ENCODE peak calls at places on chromosomes 6 and 20, in seven cellular contexts. One of them, this sample, is unnamed.

GRCh38 chr6:8131265-8131897 is 29.0 kb upstream of the EEF1E1 start:
- DNase-seq in breast epithelium: no peak
- DNase-seq in A549: peak
- DNase-seq in heart left ventricle: no peak
- DNase-seq in spleen: no peak
- DNase-seq in suprapubic skin: no peak
- DNase-seq in NB4: peak
- DNase-seq in this sample: no peak

GRCh38 chr6:142819603-142820335 is 125.2 kb downstream of the HIVEP2 start:
- DNase-seq in breast epithelium: no peak
- DNase-seq in heart left ventricle: no peak
- DNase-seq in NB4: peak
- DNase-seq in suprapubic skin: no peak
- DNase-seq in spleen: no peak
- DNase-seq in A549: no peak
- DNase-seq in this sample: no peak

GRCh38 chr20:11457476-11457875 is 460.2 kb upstream of the BTBD3 start:
- DNase-seq in NB4: no peak
- DNase-seq in breast epithelium: no peak
- DNase-seq in spleen: no peak
- DNase-seq in A549: no peak
- DNase-seq in heart left ventricle: no peak
- DNase-seq in suprapubic skin: no peak
- DNase-seq in this sample: no peak

GRCh38 chr6:31125162-31125561 is 4.9 kb upstream of the CDSN start:
- DNase-seq in A549: no peak
- DNase-seq in heart left ventricle: peak
- DNase-seq in suprapubic skin: no peak
- DNase-seq in spleen: no peak
- DNase-seq in breast epithelium: peak
- DNase-seq in NB4: no peak
- DNase-seq in this sample: no peak

GRCh38 chr6:1497593-1498105 is 108.3 kb downstream of the FOXF2 start:
- DNase-seq in spleen: no peak
- DNase-seq in A549: no peak
- DNase-seq in NB4: no peak
- DNase-seq in breast epithelium: no peak
- DNase-seq in heart left ventricle: no peak
- DNase-seq in suprapubic skin: no peak
- DNase-seq in this sample: no peak

GRCh38 chr6:142735182-142735581 is 209.8 kb downstream of the HIVEP2 start:
- DNase-seq in NB4: no peak
- DNase-seq in breast epithelium: no peak
- DNase-seq in A549: no peak
- DNase-seq in spleen: no peak
- DNase-seq in suprapubic skin: no peak
- DNase-seq in heart left ventricle: no peak
- DNase-seq in this sample: no peak

GRCh38 chr6:168584251-168584650 is 143.3 kb downstream of the SMOC2 start:
- DNase-seq in suprapubic skin: no peak
- DNase-seq in A549: no peak
- DNase-seq in breast epithelium: no peak
- DNase-seq in spleen: no peak
- DNase-seq in NB4: no peak
- DNase-seq in heart left ventricle: no peak
- DNase-seq in this sample: no peak

GRCh38 chr6:35360349-35361138 is 18.2 kb downstream of the PPARD start:
- DNase-seq in heart left ventricle: peak
- DNase-seq in breast epithelium: no peak
- DNase-seq in NB4: no peak
- DNase-seq in A549: peak
- DNase-seq in suprapubic skin: peak
- DNase-seq in spleen: no peak
- DNase-seq in this sample: no peak

GRCh38 chr20:36314734-36315544 is 8.8 kb downstream of the DLGAP4 start:
- DNase-seq in suprapubic skin: peak
- DNase-seq in NB4: peak
- DNase-seq in breast epithelium: peak
- DNase-seq in heart left ventricle: no peak
- DNase-seq in spleen: peak
- DNase-seq in A549: peak
- DNase-seq in this sample: no peak

GRCh38 chr6:46376562-46376969 is 114.7 kb downstream of the RCAN2 start:
- DNase-seq in suprapubic skin: no peak
- DNase-seq in NB4: peak
- DNase-seq in spleen: no peak
- DNase-seq in breast epithelium: no peak
- DNase-seq in heart left ventricle: no peak
- DNase-seq in A549: no peak
- DNase-seq in this sample: no peak

GRCh38 chr6:2231438-2231837 is 14.0 kb downstream of the GMDS start:
- DNase-seq in heart left ventricle: no peak
- DNase-seq in NB4: no peak
- DNase-seq in breast epithelium: no peak
- DNase-seq in suprapubic skin: no peak
- DNase-seq in A549: no peak
- DNase-seq in spleen: no peak
- DNase-seq in this sample: no peak

GRCh38 chr6:107712523-107713213 is 111.4 kb downstream of the SCML4 start:
- DNase-seq in suprapubic skin: no peak
- DNase-seq in NB4: no peak
- DNase-seq in A549: no peak
- DNase-seq in heart left ventricle: no peak
- DNase-seq in breast epithelium: no peak
- DNase-seq in spleen: no peak
- DNase-seq in this sample: no peak

GRCh38 chr20:60749804-60750602 is 502.1 kb upstream of the CDH4 start:
- DNase-seq in NB4: peak
- DNase-seq in heart left ventricle: no peak
- DNase-seq in breast epithelium: no peak
- DNase-seq in spleen: no peak
- DNase-seq in A549: peak
- DNase-seq in suprapubic skin: no peak
- DNase-seq in this sample: no peak

GRCh38 chr6:74320076-74320475 is 624.1 kb downstream of the CD109 start:
- DNase-seq in NB4: no peak
- DNase-seq in heart left ventricle: no peak
- DNase-seq in A549: peak
- DNase-seq in breast epithelium: no peak
- DNase-seq in spleen: no peak
- DNase-seq in suprapubic skin: no peak
- DNase-seq in this sample: no peak

GRCh38 chr6:11535801-11536230 is 1.7 kb upstream of the TMEM170B start:
- DNase-seq in heart left ventricle: no peak
- DNase-seq in suprapubic skin: no peak
- DNase-seq in spleen: no peak
- DNase-seq in A549: no peak
- DNase-seq in NB4: peak
- DNase-seq in breast epithelium: no peak
- DNase-seq in this sample: no peak

GRCh38 chr6:76886900-76887299 is 576.4 kb downstream of the HTR1B start:
- DNase-seq in heart left ventricle: no peak
- DNase-seq in NB4: no peak
- DNase-seq in breast epithelium: no peak
- DNase-seq in spleen: no peak
- DNase-seq in A549: no peak
- DNase-seq in suprapubic skin: no peak
- DNase-seq in this sample: no peak

GRCh38 chr6:48928937-48929336 is 534.1 kb downstream of the MMUT start:
- DNase-seq in suprapubic skin: no peak
- DNase-seq in A549: peak
- DNase-seq in breast epithelium: no peak
- DNase-seq in NB4: no peak
- DNase-seq in heart left ventricle: no peak
- DNase-seq in spleen: no peak
- DNase-seq in this sample: no peak

GRCh38 chr6:137829641-137830083 is 37.4 kb upstream of the TNFAIP3 start:
- DNase-seq in breast epithelium: no peak
- DNase-seq in A549: no peak
- DNase-seq in spleen: no peak
- DNase-seq in NB4: no peak
- DNase-seq in suprapubic skin: no peak
- DNase-seq in heart left ventricle: no peak
- DNase-seq in this sample: no peak

GRCh38 chr6:28995093-28995650 is 9.9 kb downstream of the ZNF311 start:
- DNase-seq in spleen: no peak
- DNase-seq in A549: no peak
- DNase-seq in breast epithelium: no peak
- DNase-seq in NB4: no peak
- DNase-seq in heart left ventricle: no peak
- DNase-seq in suprapubic skin: no peak
- DNase-seq in this sample: no peak

GRCh38 chr6:3208096-3208774 is 19.2 kb downstream of the TUBB2B start:
- DNase-seq in NB4: no peak
- DNase-seq in spleen: no peak
- DNase-seq in suprapubic skin: peak
- DNase-seq in A549: no peak
- DNase-seq in breast epithelium: no peak
- DNase-seq in heart left ventricle: no peak
- DNase-seq in this sample: no peak

GRCh38 chr6:44630125-44631028 is 242.9 kb downstream of the CDC5L start:
- DNase-seq in NB4: peak
- DNase-seq in A549: peak
- DNase-seq in heart left ventricle: no peak
- DNase-seq in breast epithelium: no peak
- DNase-seq in suprapubic skin: no peak
- DNase-seq in spleen: no peak
- DNase-seq in this sample: no peak

GRCh38 chr20:58700121-58700780 is 7.7 kb downstream of the NPEPL1 start:
- DNase-seq in NB4: no peak
- DNase-seq in heart left ventricle: no peak
- DNase-seq in suprapubic skin: peak
- DNase-seq in spleen: peak
- DNase-seq in A549: no peak
- DNase-seq in breast epithelium: no peak
- DNase-seq in this sample: no peak

GRCh38 chr6:125717120-125717731 is 32.2 kb upstream of the HEY2 start:
- DNase-seq in A549: no peak
- DNase-seq in suprapubic skin: no peak
- DNase-seq in breast epithelium: no peak
- DNase-seq in spleen: no peak
- DNase-seq in NB4: no peak
- DNase-seq in heart left ventricle: no peak
- DNase-seq in this sample: no peak

GRCh38 chr6:170122676-170123075 is 168.2 kb downstream of the DLL1 start:
- DNase-seq in A549: no peak
- DNase-seq in breast epithelium: no peak
- DNase-seq in suprapubic skin: peak
- DNase-seq in NB4: no peak
- DNase-seq in spleen: no peak
- DNase-seq in heart left ventricle: no peak
- DNase-seq in this sample: no peak

GRCh38 chr6:142112451-142113061 is 20.2 kb upstream of the GJE1 start:
- DNase-seq in suprapubic skin: peak
- DNase-seq in NB4: peak
- DNase-seq in spleen: peak
- DNase-seq in breast epithelium: peak
- DNase-seq in A549: peak
- DNase-seq in heart left ventricle: peak
- DNase-seq in this sample: no peak

GRCh38 chr20:50587291-50587961 is 77.2 kb downstream of the PTPN1 start:
- DNase-seq in A549: no peak
- DNase-seq in suprapubic skin: peak
- DNase-seq in NB4: no peak
- DNase-seq in spleen: peak
- DNase-seq in heart left ventricle: no peak
- DNase-seq in breast epithelium: no peak
- DNase-seq in this sample: no peak

GRCh38 chr6:158205220-158205944 is 37.2 kb downstream of the GTF2H5 start:
- DNase-seq in suprapubic skin: no peak
- DNase-seq in breast epithelium: no peak
- DNase-seq in A549: no peak
- DNase-seq in NB4: no peak
- DNase-seq in heart left ventricle: no peak
- DNase-seq in spleen: no peak
- DNase-seq in this sample: no peak
- TF ChIP-seq CTCF in suprapubic skin: no peak
- TF ChIP-seq CTCF in breast epithelium: no peak
- TF ChIP-seq CTCF in A549: peak
- TF ChIP-seq CTCF in NB4: peak
- TF ChIP-seq CTCF in heart left ventricle: no peak
- TF ChIP-seq CTCF in spleen: no peak
- TF ChIP-seq CTCF in this sample: no peak

DNA sequence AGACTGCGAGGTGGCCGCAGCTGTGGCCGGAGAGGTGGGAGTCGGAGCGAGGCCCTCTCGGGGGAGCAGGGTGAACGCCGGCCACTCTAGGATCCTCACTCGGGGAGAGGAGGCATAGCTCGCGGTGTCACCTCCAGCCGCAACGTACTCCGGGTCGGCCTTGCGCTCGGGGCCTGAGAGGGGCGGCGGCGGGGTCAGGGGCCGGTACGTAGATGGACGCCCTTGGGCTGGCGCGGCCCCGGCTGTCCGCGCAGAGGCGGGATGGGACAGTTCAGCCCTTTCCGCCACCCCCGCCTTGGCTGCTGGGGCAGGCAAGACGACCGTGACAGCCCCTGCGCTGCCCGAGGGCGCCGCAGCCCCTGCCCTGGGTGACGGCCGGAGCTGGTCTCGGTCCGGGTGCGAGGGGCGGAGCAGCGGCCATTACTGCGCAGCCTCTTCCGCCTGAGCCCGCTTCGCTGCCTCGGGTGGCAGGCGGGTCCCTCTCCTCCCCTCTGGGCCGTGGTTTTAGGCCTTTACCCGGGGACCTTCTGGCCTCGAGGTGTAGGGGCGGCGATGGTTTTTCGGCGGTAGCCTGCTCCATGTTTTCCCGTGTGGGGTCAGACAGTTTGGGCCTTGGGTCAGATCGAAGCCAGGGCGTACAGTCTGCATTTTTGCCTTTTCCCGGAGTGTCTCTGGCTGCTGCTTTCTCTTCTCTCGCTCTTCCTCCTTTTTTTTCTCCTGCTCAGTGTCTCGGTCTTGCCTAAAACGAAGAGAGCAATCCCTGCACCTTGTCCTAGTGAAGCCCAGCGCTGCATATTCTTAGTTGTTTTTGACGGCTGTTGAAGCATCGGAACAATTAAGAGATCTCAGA is 453 bp downstream of the RNF146 start:
- DNase-seq in NB4: peak
- DNase-seq in suprapubic skin: peak
- DNase-seq in A549: peak
- DNase-seq in spleen: peak
- DNase-seq in heart left ventricle: peak
- DNase-seq in breast epithelium: peak
- DNase-seq in this sample: peak
- TF ChIP-seq POLR2A in NB4: peak
- TF ChIP-seq POLR2A in suprapubic skin: peak
- TF ChIP-seq POLR2A in A549: peak
- TF ChIP-seq POLR2A in spleen: peak
- TF ChIP-seq POLR2A in heart left ventricle: no peak
- TF ChIP-seq POLR2A in breast epithelium: peak
- TF ChIP-seq POLR2A in this sample: peak

GRCh38 chr6:80991316-80991715 is 761.2 kb downstream of the TENT5A start:
- DNase-seq in NB4: no peak
- DNase-seq in suprapubic skin: no peak
- DNase-seq in A549: no peak
- DNase-seq in breast epithelium: no peak
- DNase-seq in heart left ventricle: no peak
- DNase-seq in spleen: no peak
- DNase-seq in this sample: no peak
- TF ChIP-seq CTCF in NB4: no peak
- TF ChIP-seq CTCF in suprapubic skin: no peak
- TF ChIP-seq CTCF in A549: no peak
- TF ChIP-seq CTCF in breast epithelium: no peak
- TF ChIP-seq CTCF in heart left ventricle: no peak
- TF ChIP-seq CTCF in spleen: no peak
- TF ChIP-seq CTCF in this sample: no peak

GRCh38 chr20:37677969-37678610 is 15.7 kb upstream of the CTNNBL1 start:
- DNase-seq in A549: no peak
- DNase-seq in heart left ventricle: no peak
- DNase-seq in spleen: no peak
- DNase-seq in NB4: no peak
- DNase-seq in suprapubic skin: no peak
- DNase-seq in breast epithelium: no peak
- DNase-seq in this sample: no peak
- TF ChIP-seq POLR2A in A549: no peak
- TF ChIP-seq POLR2A in heart left ventricle: no peak
- TF ChIP-seq POLR2A in spleen: no peak
- TF ChIP-seq POLR2A in NB4: no peak
- TF ChIP-seq POLR2A in suprapubic skin: no peak
- TF ChIP-seq POLR2A in breast epithelium: no peak
- TF ChIP-seq POLR2A in this sample: no peak